ENCODE peak calls at places on chromosomes 4 and X, in ten cellular contexts. One of them, this sample, is unnamed.

GRCh38 chr4:5826437-5827107 is 66.3 kb downstream of the CRMP1 start:
- DNase-seq in PC-9: no peak
- DNase-seq in activated effector memory CD4-positive, alpha-beta T cell treated with anti-CD3 and anti-CD28 coated beads, Interleukin-2, amount 50 U/mL, for 16 hours: no peak
- DNase-seq in A549: no peak
- DNase-seq in tibial artery: no peak
- DNase-seq in K562: no peak
- DNase-seq in foreskin fibroblast: no peak
- DNase-seq in AG08396: no peak
- DNase-seq in RCC 7860: no peak
- DNase-seq in NCI-H1092 treated with DMSO at 0.1 percent for 48 hours: no peak
- DNase-seq in this sample: no peak

GRCh38 chrX:38649227-38649626 is 87.9 kb downstream of the TSPAN7 start:
- DNase-seq in foreskin fibroblast: no peak
- DNase-seq in tibial artery: no peak
- DNase-seq in PC-9: no peak
- DNase-seq in activated effector memory CD4-positive, alpha-beta T cell treated with anti-CD3 and anti-CD28 coated beads, Interleukin-2, amount 50 U/mL, for 16 hours: no peak
- DNase-seq in RCC 7860: no peak
- DNase-seq in A549: no peak
- DNase-seq in K562: peak
- DNase-seq in AG08396: no peak
- DNase-seq in NCI-H1092 treated with DMSO at 0.1 percent for 48 hours: no peak
- DNase-seq in this sample: peak

GRCh38 chrX:101550825-101551767 is 749 bp downstream of the ARMCX1 start:
- DNase-seq in K562: peak
- DNase-seq in A549: no peak
- DNase-seq in activated effector memory CD4-positive, alpha-beta T cell treated with anti-CD3 and anti-CD28 coated beads, Interleukin-2, amount 50 U/mL, for 16 hours: no peak
- DNase-seq in NCI-H1092 treated with DMSO at 0.1 percent for 48 hours: peak
- DNase-seq in RCC 7860: no peak
- DNase-seq in tibial artery: peak
- DNase-seq in foreskin fibroblast: peak
- DNase-seq in PC-9: no peak
- DNase-seq in AG08396: peak
- DNase-seq in this sample: no peak

GRCh38 chrX:8304668-8305067 is 133.6 kb upstream of the VCX2 start:
- DNase-seq in activated effector memory CD4-positive, alpha-beta T cell treated with anti-CD3 and anti-CD28 coated beads, Interleukin-2, amount 50 U/mL, for 16 hours: no peak
- DNase-seq in A549: no peak
- DNase-seq in foreskin fibroblast: no peak
- DNase-seq in tibial artery: no peak
- DNase-seq in PC-9: no peak
- DNase-seq in RCC 7860: no peak
- DNase-seq in AG08396: no peak
- DNase-seq in NCI-H1092 treated with DMSO at 0.1 percent for 48 hours: no peak
- DNase-seq in K562: no peak
- DNase-seq in this sample: no peak

GRCh38 chr4:41452484-41453225 is 85.3 kb upstream of the LIMCH1 start:
- DNase-seq in A549: no peak
- DNase-seq in foreskin fibroblast: no peak
- DNase-seq in K562: no peak
- DNase-seq in tibial artery: no peak
- DNase-seq in activated effector memory CD4-positive, alpha-beta T cell treated with anti-CD3 and anti-CD28 coated beads, Interleukin-2, amount 50 U/mL, for 16 hours: no peak
- DNase-seq in RCC 7860: no peak
- DNase-seq in PC-9: no peak
- DNase-seq in AG08396: no peak
- DNase-seq in NCI-H1092 treated with DMSO at 0.1 percent for 48 hours: peak
- DNase-seq in this sample: no peak

GRCh38 chr4:26860157-26860921 is at the start of gene STIM2:
- DNase-seq in foreskin fibroblast: peak
- DNase-seq in PC-9: peak
- DNase-seq in tibial artery: peak
- DNase-seq in RCC 7860: peak
- DNase-seq in K562: peak
- DNase-seq in activated effector memory CD4-positive, alpha-beta T cell treated with anti-CD3 and anti-CD28 coated beads, Interleukin-2, amount 50 U/mL, for 16 hours: peak
- DNase-seq in NCI-H1092 treated with DMSO at 0.1 percent for 48 hours: peak
- DNase-seq in AG08396: peak
- DNase-seq in A549: peak
- DNase-seq in this sample: peak

GRCh38 chr4:125331116-125331515 is 16.4 kb downstream of the FAT4 start:
- DNase-seq in activated effector memory CD4-positive, alpha-beta T cell treated with anti-CD3 and anti-CD28 coated beads, Interleukin-2, amount 50 U/mL, for 16 hours: no peak
- DNase-seq in AG08396: no peak
- DNase-seq in PC-9: no peak
- DNase-seq in A549: no peak
- DNase-seq in RCC 7860: no peak
- DNase-seq in K562: no peak
- DNase-seq in foreskin fibroblast: no peak
- DNase-seq in NCI-H1092 treated with DMSO at 0.1 percent for 48 hours: no peak
- DNase-seq in tibial artery: no peak
- DNase-seq in this sample: no peak

GRCh38 chrX:63434665-63435064 is 83.5 kb upstream of the SPIN4 start:
- DNase-seq in AG08396: no peak
- DNase-seq in PC-9: peak
- DNase-seq in activated effector memory CD4-positive, alpha-beta T cell treated with anti-CD3 and anti-CD28 coated beads, Interleukin-2, amount 50 U/mL, for 16 hours: no peak
- DNase-seq in tibial artery: no peak
- DNase-seq in K562: peak
- DNase-seq in NCI-H1092 treated with DMSO at 0.1 percent for 48 hours: no peak
- DNase-seq in A549: no peak
- DNase-seq in RCC 7860: no peak
- DNase-seq in foreskin fibroblast: no peak
- DNase-seq in this sample: no peak

GRCh38 chrX:151727346-151727745 is 7.2 kb upstream of the CNGA2 start:
- DNase-seq in foreskin fibroblast: no peak
- DNase-seq in activated effector memory CD4-positive, alpha-beta T cell treated with anti-CD3 and anti-CD28 coated beads, Interleukin-2, amount 50 U/mL, for 16 hours: no peak
- DNase-seq in A549: no peak
- DNase-seq in NCI-H1092 treated with DMSO at 0.1 percent for 48 hours: no peak
- DNase-seq in K562: no peak
- DNase-seq in tibial artery: no peak
- DNase-seq in RCC 7860: no peak
- DNase-seq in AG08396: no peak
- DNase-seq in PC-9: no peak
- DNase-seq in this sample: no peak

GRCh38 chr4:6768539-6768905 is 14.0 kb upstream of the KIAA0232 start:
- DNase-seq in tibial artery: peak
- DNase-seq in RCC 7860: no peak
- DNase-seq in NCI-H1092 treated with DMSO at 0.1 percent for 48 hours: no peak
- DNase-seq in A549: no peak
- DNase-seq in AG08396: peak
- DNase-seq in K562: no peak
- DNase-seq in foreskin fibroblast: peak
- DNase-seq in PC-9: no peak
- DNase-seq in activated effector memory CD4-positive, alpha-beta T cell treated with anti-CD3 and anti-CD28 coated beads, Interleukin-2, amount 50 U/mL, for 16 hours: peak
- DNase-seq in this sample: no peak

GRCh38 chr4:14070289-14070880 is 442.9 kb upstream of the BOD1L1 start:
- DNase-seq in activated effector memory CD4-positive, alpha-beta T cell treated with anti-CD3 and anti-CD28 coated beads, Interleukin-2, amount 50 U/mL, for 16 hours: no peak
- DNase-seq in NCI-H1092 treated with DMSO at 0.1 percent for 48 hours: no peak
- DNase-seq in tibial artery: no peak
- DNase-seq in A549: no peak
- DNase-seq in PC-9: no peak
- DNase-seq in K562: no peak
- DNase-seq in RCC 7860: no peak
- DNase-seq in AG08396: no peak
- DNase-seq in foreskin fibroblast: no peak
- DNase-seq in this sample: no peak

GRCh38 chrX:126165401-126165720 is 728 bp downstream of the DCAF12L2 start:
- DNase-seq in activated effector memory CD4-positive, alpha-beta T cell treated with anti-CD3 and anti-CD28 coated beads, Interleukin-2, amount 50 U/mL, for 16 hours: no peak
- DNase-seq in RCC 7860: no peak
- DNase-seq in PC-9: no peak
- DNase-seq in tibial artery: no peak
- DNase-seq in AG08396: no peak
- DNase-seq in NCI-H1092 treated with DMSO at 0.1 percent for 48 hours: no peak
- DNase-seq in A549: no peak
- DNase-seq in foreskin fibroblast: no peak
- DNase-seq in K562: no peak
- DNase-seq in this sample: no peak

GRCh38 chr4:143599827-143600226 is 86.3 kb downstream of the SMARCA5 start:
- DNase-seq in K562: no peak
- DNase-seq in A549: no peak
- DNase-seq in NCI-H1092 treated with DMSO at 0.1 percent for 48 hours: no peak
- DNase-seq in foreskin fibroblast: no peak
- DNase-seq in RCC 7860: no peak
- DNase-seq in PC-9: no peak
- DNase-seq in tibial artery: no peak
- DNase-seq in activated effector memory CD4-positive, alpha-beta T cell treated with anti-CD3 and anti-CD28 coated beads, Interleukin-2, amount 50 U/mL, for 16 hours: no peak
- DNase-seq in AG08396: no peak
- DNase-seq in this sample: no peak

GRCh38 chrX:155544886-155545285 is 67.9 kb downstream of the TMLHE start:
- DNase-seq in NCI-H1092 treated with DMSO at 0.1 percent for 48 hours: no peak
- DNase-seq in PC-9: no peak
- DNase-seq in RCC 7860: no peak
- DNase-seq in K562: no peak
- DNase-seq in AG08396: no peak
- DNase-seq in foreskin fibroblast: no peak
- DNase-seq in A549: no peak
- DNase-seq in activated effector memory CD4-positive, alpha-beta T cell treated with anti-CD3 and anti-CD28 coated beads, Interleukin-2, amount 50 U/mL, for 16 hours: no peak
- DNase-seq in tibial artery: no peak
- DNase-seq in this sample: no peak

GRCh38 chr4:111988514-111988913 is 156.7 kb upstream of the FAM241A start:
- DNase-seq in tibial artery: no peak
- DNase-seq in A549: no peak
- DNase-seq in K562: no peak
- DNase-seq in activated effector memory CD4-positive, alpha-beta T cell treated with anti-CD3 and anti-CD28 coated beads, Interleukin-2, amount 50 U/mL, for 16 hours: no peak
- DNase-seq in PC-9: no peak
- DNase-seq in RCC 7860: no peak
- DNase-seq in foreskin fibroblast: no peak
- DNase-seq in AG08396: no peak
- DNase-seq in NCI-H1092 treated with DMSO at 0.1 percent for 48 hours: no peak
- DNase-seq in this sample: no peak

GRCh38 chrX:70087857-70088256 is 25.6 kb downstream of the OTUD6A start:
- DNase-seq in A549: no peak
- DNase-seq in activated effector memory CD4-positive, alpha-beta T cell treated with anti-CD3 and anti-CD28 coated beads, Interleukin-2, amount 50 U/mL, for 16 hours: no peak
- DNase-seq in NCI-H1092 treated with DMSO at 0.1 percent for 48 hours: peak
- DNase-seq in foreskin fibroblast: peak
- DNase-seq in AG08396: peak
- DNase-seq in PC-9: no peak
- DNase-seq in RCC 7860: no peak
- DNase-seq in K562: no peak
- DNase-seq in tibial artery: no peak
- DNase-seq in this sample: no peak

GRCh38 chr4:59314637-59315036 is 1885.5 kb upstream of the ADGRL3 start:
- DNase-seq in A549: no peak
- DNase-seq in tibial artery: no peak
- DNase-seq in AG08396: no peak
- DNase-seq in PC-9: no peak
- DNase-seq in RCC 7860: no peak
- DNase-seq in K562: no peak
- DNase-seq in NCI-H1092 treated with DMSO at 0.1 percent for 48 hours: no peak
- DNase-seq in foreskin fibroblast: no peak
- DNase-seq in activated effector memory CD4-positive, alpha-beta T cell treated with anti-CD3 and anti-CD28 coated beads, Interleukin-2, amount 50 U/mL, for 16 hours: no peak
- DNase-seq in this sample: no peak

GRCh38 chr4:80011636-80012236 is 61.3 kb downstream of the ANTXR2 start:
- DNase-seq in PC-9: no peak
- DNase-seq in A549: no peak
- DNase-seq in activated effector memory CD4-positive, alpha-beta T cell treated with anti-CD3 and anti-CD28 coated beads, Interleukin-2, amount 50 U/mL, for 16 hours: no peak
- DNase-seq in foreskin fibroblast: peak
- DNase-seq in K562: no peak
- DNase-seq in RCC 7860: no peak
- DNase-seq in tibial artery: no peak
- DNase-seq in AG08396: peak
- DNase-seq in NCI-H1092 treated with DMSO at 0.1 percent for 48 hours: no peak
- DNase-seq in this sample: no peak

GRCh38 chr4:156685308-156685707 is 286.3 kb downstream of the PDGFC start:
- DNase-seq in AG08396: no peak
- DNase-seq in RCC 7860: peak
- DNase-seq in PC-9: no peak
- DNase-seq in A549: no peak
- DNase-seq in foreskin fibroblast: no peak
- DNase-seq in tibial artery: no peak
- DNase-seq in activated effector memory CD4-positive, alpha-beta T cell treated with anti-CD3 and anti-CD28 coated beads, Interleukin-2, amount 50 U/mL, for 16 hours: no peak
- DNase-seq in NCI-H1092 treated with DMSO at 0.1 percent for 48 hours: no peak
- DNase-seq in K562: no peak
- DNase-seq in this sample: no peak

GRCh38 chr4:128600996-128601857 is 208.3 kb upstream of the JADE1 start:
- DNase-seq in AG08396: peak
- DNase-seq in PC-9: peak
- DNase-seq in foreskin fibroblast: peak
- DNase-seq in activated effector memory CD4-positive, alpha-beta T cell treated with anti-CD3 and anti-CD28 coated beads, Interleukin-2, amount 50 U/mL, for 16 hours: no peak
- DNase-seq in RCC 7860: peak
- DNase-seq in A549: peak
- DNase-seq in NCI-H1092 treated with DMSO at 0.1 percent for 48 hours: peak
- DNase-seq in K562: peak
- DNase-seq in tibial artery: peak
- DNase-seq in this sample: no peak

GRCh38 chrX:54180403-54180802 is 2.7 kb downstream of the FAM120C start:
- DNase-seq in K562: no peak
- DNase-seq in tibial artery: no peak
- DNase-seq in NCI-H1092 treated with DMSO at 0.1 percent for 48 hours: no peak
- DNase-seq in activated effector memory CD4-positive, alpha-beta T cell treated with anti-CD3 and anti-CD28 coated beads, Interleukin-2, amount 50 U/mL, for 16 hours: no peak
- DNase-seq in foreskin fibroblast: peak
- DNase-seq in A549: no peak
- DNase-seq in AG08396: peak
- DNase-seq in PC-9: no peak
- DNase-seq in RCC 7860: peak
- DNase-seq in this sample: no peak

This sample was measured in CMK.